ENCODE peak calls at places on chromosomes 11 and 22, in four cellular contexts. One of them, this sample, is unnamed.

GRCh38 chr22:31329029-31329428 is 17.1 kb downstream of the PATZ1 start:
- DNase-seq in H1: no peak
- DNase-seq in HepG2: no peak
- DNase-seq in K562: no peak
- DNase-seq in this sample: no peak

GRCh38 chr11:36508743-36509142 is 1.3 kb downstream of the TRAF6 start:
- DNase-seq in H1: no peak
- DNase-seq in HepG2: no peak
- DNase-seq in K562: no peak
- DNase-seq in this sample: no peak

GRCh38 chr11:122808494-122808893 is 29.8 kb upstream of the CRTAM start:
- DNase-seq in HepG2: no peak
- DNase-seq in H1: no peak
- DNase-seq in K562: no peak
- DNase-seq in this sample: no peak

GRCh38 chr22:19565921-19566598 is 41.9 kb upstream of the CLDN5 start:
- DNase-seq in K562: peak
- DNase-seq in HepG2: no peak
- DNase-seq in H1: no peak
- DNase-seq in this sample: no peak

GRCh38 chr22:37179126-37179470 is 8.9 kb downstream of the C1QTNF6 start:
- DNase-seq in K562: no peak
- DNase-seq in HepG2: no peak
- DNase-seq in H1: no peak
- DNase-seq in this sample: no peak

GRCh38 chr11:2778630-2779498 is 79.1 kb upstream of the KCNQ1OT1 start:
- DNase-seq in H1: no peak
- DNase-seq in K562: peak
- DNase-seq in HepG2: peak
- DNase-seq in this sample: peak

GRCh38 chr11:35116245-35116644 is 22.7 kb upstream of the CD44 start:
- DNase-seq in K562: no peak
- DNase-seq in H1: no peak
- DNase-seq in HepG2: no peak
- DNase-seq in this sample: no peak

GRCh38 chr11:64251986-64252837 is 882 bp downstream of the PLCB3 start:
- DNase-seq in K562: peak
- DNase-seq in HepG2: no peak
- DNase-seq in H1: no peak
- DNase-seq in this sample: peak

GRCh38 chr22:45868586-45869443 is 108.1 kb downstream of the WNT7B start:
- DNase-seq in HepG2: no peak
- DNase-seq in H1: no peak
- DNase-seq in K562: no peak
- DNase-seq in this sample: no peak

GRCh38 chr11:68932933-68933577 is 29.4 kb downstream of the IGHMBP2 start:
- DNase-seq in K562: no peak
- DNase-seq in HepG2: no peak
- DNase-seq in H1: no peak
- DNase-seq in this sample: no peak

GRCh38 chr11:113638378-113638777 is 67.7 kb downstream of the TMPRSS5 start:
- DNase-seq in K562: no peak
- DNase-seq in H1: no peak
- DNase-seq in HepG2: no peak
- DNase-seq in this sample: no peak

GRCh38 chr22:46798366-46799057 is 36.1 kb downstream of the TBC1D22A start:
- DNase-seq in HepG2: peak
- DNase-seq in H1: peak
- DNase-seq in K562: peak
- DNase-seq in this sample: peak

GRCh38 chr11:12224537-12224893 is 114.1 kb downstream of the MICAL2 start:
- DNase-seq in HepG2: no peak
- DNase-seq in H1: no peak
- DNase-seq in K562: no peak
- DNase-seq in this sample: no peak

DNA sequence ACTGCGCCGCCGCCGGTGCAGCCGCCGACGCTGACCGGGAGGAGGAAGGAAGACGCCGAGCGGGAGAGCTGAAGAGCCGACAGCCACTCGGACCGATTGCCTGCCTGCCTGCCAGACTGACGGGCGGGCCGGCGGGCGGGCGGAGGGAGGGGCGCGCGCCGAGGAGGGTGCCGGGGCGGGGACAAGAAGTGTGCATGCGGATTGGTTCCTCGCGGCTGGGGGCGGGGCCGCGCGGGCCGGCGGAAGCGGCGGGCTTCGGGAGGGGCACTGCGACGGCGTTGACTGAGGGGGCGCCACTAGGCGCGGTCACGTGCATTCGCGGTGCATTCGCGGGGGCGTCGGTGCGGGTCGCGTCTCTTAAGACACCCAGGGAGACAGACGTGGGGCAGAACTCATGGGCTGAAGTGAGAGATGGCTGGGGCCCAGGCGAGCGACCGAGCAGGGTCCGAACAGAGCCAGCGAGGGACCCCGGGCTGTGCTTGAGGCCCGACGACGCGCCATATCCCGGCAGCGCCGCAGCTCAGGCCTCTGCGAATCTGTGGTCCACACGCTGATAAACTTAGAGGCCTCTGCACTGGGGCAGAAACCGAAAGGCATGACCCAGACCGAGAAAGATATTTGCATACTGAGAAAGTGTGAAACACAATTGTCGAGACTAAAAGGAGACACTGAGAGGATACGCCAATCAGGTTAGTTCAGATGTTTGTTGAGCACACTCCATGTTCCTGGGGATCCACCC is at the start of gene MAPK1:
- DNase-seq in HepG2: peak
- DNase-seq in K562: peak
- DNase-seq in H1: peak
- DNase-seq in this sample: peak
- TF ChIP-seq RNF2 in HepG2: no peak
- TF ChIP-seq RNF2 in K562: no peak
- TF ChIP-seq RNF2 in H1: no peak
- TF ChIP-seq RNF2 in this sample: no peak

GRCh38 chr11:78224906-78225420 is 36.2 kb downstream of the USP35 start:
- DNase-seq in H1: no peak
- DNase-seq in K562: no peak
- DNase-seq in HepG2: no peak
- DNase-seq in this sample: no peak

GRCh38 chr11:78228467-78228866 is 39.7 kb downstream of the USP35 start:
- DNase-seq in H1: no peak
- DNase-seq in K562: peak
- DNase-seq in HepG2: peak
- DNase-seq in this sample: peak

GRCh38 chr11:78227906-78228305 is 39.2 kb downstream of the USP35 start:
- DNase-seq in K562: no peak
- DNase-seq in HepG2: no peak
- DNase-seq in H1: no peak
- DNase-seq in this sample: no peak

GRCh38 chr11:78229106-78229505 is 40.4 kb downstream of the USP35 start:
- DNase-seq in K562: no peak
- DNase-seq in HepG2: no peak
- DNase-seq in H1: no peak
- DNase-seq in this sample: no peak

DNA sequence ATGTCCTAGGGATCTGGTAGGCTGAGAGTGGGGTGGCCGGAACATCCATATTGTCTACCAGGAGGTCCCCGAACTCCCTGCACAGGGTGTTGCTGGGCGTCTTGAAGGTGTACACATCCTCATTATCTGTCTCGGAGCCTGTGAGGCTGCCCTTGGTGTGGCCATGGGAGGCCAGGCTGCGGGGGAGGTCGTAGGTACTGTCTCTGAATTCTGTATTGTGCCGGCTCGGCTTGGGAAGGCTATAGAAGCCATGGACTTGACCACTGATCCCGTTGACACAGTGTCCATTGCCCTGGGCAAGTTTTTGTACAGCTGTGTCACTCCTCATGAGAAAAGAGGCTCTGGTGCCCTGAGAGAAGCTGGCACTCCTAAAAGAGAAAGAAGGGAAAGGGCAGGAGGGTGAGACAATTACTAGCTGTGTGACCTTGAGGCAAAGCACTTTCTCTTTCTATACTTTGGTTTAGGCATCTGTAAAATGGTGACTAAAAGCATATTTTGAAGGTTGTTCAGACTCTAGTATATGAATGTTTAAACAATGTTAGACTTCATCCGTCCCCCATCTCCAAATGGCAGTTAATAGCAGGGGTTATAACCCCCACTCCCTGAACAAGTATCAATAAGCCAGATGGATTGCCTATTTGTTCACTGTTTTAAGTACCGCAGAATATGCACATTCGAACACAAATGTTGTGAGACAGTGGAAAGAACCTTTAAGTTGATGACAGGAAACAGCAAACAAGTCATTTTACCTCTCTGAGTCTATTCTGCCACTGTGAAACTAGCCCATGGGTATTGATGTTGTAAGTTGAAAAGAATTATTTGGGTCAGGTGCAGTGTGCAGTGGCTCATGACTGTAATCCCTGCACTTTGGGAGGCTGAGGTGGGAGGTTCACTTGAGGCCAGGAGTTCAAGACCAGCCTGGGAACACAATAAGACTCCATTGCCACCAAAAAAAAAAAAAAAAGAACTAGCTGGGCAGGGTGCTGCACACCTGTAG is 38.3 kb downstream of the USP35 start:
- DNase-seq in H1: no peak
- DNase-seq in HepG2: no peak
- DNase-seq in K562: no peak
- DNase-seq in this sample: no peak
- TF ChIP-seq RNF2 in H1: no peak
- TF ChIP-seq RNF2 in HepG2: no peak
- TF ChIP-seq RNF2 in K562: no peak
- TF ChIP-seq RNF2 in this sample: no peak

GRCh38 chr11:47154738-47155570 is 21.7 kb downstream of the ARFGAP2 start:
- DNase-seq in K562: no peak
- DNase-seq in H1: no peak
- DNase-seq in HepG2: no peak
- DNase-seq in this sample: no peak
- TF ChIP-seq RNF2 in K562: no peak
- TF ChIP-seq RNF2 in H1: no peak
- TF ChIP-seq RNF2 in HepG2: no peak
- TF ChIP-seq RNF2 in this sample: no peak

GRCh38 chr11:39174965-39175364 is 2284.5 kb downstream of the LRRC4C start:
- DNase-seq in H1: no peak
- DNase-seq in HepG2: no peak
- DNase-seq in K562: no peak
- DNase-seq in this sample: no peak
- TF ChIP-seq RNF2 in H1: no peak
- TF ChIP-seq RNF2 in HepG2: no peak
- TF ChIP-seq RNF2 in K562: no peak
- TF ChIP-seq RNF2 in this sample: no peak

DNA sequence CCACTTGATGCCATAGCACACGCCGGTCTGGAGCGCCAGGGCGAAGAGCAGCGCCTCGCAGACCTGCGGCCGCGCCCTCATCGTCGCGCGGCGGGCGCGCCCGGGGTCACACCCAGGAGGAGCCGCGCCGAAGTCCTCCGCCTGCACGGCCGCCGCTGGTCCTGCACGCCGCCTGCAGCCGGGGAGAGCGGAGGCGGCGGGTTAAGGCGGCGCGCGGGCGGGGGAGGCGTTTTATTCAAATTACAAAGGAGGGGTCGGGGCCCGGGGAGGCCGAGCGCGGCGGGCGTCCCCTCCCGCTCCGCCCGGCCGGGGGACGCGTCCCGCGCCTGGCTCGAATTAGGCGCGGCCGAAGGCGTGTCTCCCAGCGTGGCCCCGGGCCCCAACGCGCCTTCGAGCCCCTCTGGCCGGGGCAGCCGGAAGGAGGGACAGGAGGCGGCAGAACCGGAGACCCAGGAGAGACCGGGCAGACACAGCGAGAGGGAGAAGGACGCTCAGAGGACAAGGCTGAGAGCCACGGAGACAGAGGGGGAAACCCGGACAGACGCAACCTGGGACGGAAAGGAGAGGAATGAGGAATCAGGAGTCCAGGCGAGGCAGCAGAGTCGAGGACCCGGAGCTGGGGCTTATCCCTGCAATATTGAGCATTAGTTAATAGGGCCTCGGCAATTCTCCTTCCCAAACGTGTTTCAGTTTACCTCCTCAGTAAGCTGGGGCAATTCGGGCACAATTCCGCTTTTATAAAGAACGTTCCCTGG is at the start of gene WNT11:
- DNase-seq in H1: no peak
- DNase-seq in HepG2: no peak
- DNase-seq in K562: peak
- DNase-seq in this sample: peak
- TF ChIP-seq RNF2 in H1: no peak
- TF ChIP-seq RNF2 in HepG2: no peak
- TF ChIP-seq RNF2 in K562: no peak
- TF ChIP-seq RNF2 in this sample: no peak

GRCh38 chr11:82494988-82495432 is 238.7 kb downstream of the FAM181B start:
- DNase-seq in HepG2: peak
- DNase-seq in K562: no peak
- DNase-seq in H1: no peak
- DNase-seq in this sample: no peak
- TF ChIP-seq RNF2 in HepG2: no peak
- TF ChIP-seq RNF2 in K562: no peak
- TF ChIP-seq RNF2 in H1: no peak
- TF ChIP-seq RNF2 in this sample: no peak

This sample was measured in A549.